ENCODE peak calls at places on chromosomes 6 and 20, in nine cellular contexts. One of them, this sample, is unnamed. For H3K4me1, the result is how much of the 10 kb centered on the place peaks cover.

GRCh38 chr6:11043552-11043960 is 549 bp downstream of the ELOVL2 start:
- DNase-seq in adrenal gland: peak
- DNase-seq in tibial artery: no peak
- DNase-seq in tibial nerve: no peak
- DNase-seq in endothelial cell of umbilical vein: no peak
- DNase-seq in fibroblast of lung: no peak
- DNase-seq in right lobe of liver: peak
- DNase-seq in CD8-positive, alpha-beta T cell: no peak
- DNase-seq in OCI-LY7: no peak
- DNase-seq in this sample: no peak

GRCh38 chr6:80001337-80001736 is 3.1 kb upstream of the TTK start:
- DNase-seq in tibial artery: no peak
- DNase-seq in right lobe of liver: no peak
- DNase-seq in fibroblast of lung: no peak
- DNase-seq in endothelial cell of umbilical vein: no peak
- DNase-seq in adrenal gland: no peak
- DNase-seq in OCI-LY7: no peak
- DNase-seq in tibial nerve: no peak
- DNase-seq in CD8-positive, alpha-beta T cell: no peak
- DNase-seq in this sample: no peak

GRCh38 chr20:34155864-34156263 is 43.8 kb upstream of the EIF2S2 start:
- DNase-seq in endothelial cell of umbilical vein: no peak
- DNase-seq in CD8-positive, alpha-beta T cell: no peak
- DNase-seq in tibial nerve: no peak
- DNase-seq in adrenal gland: no peak
- DNase-seq in tibial artery: no peak
- DNase-seq in OCI-LY7: no peak
- DNase-seq in fibroblast of lung: no peak
- DNase-seq in right lobe of liver: no peak
- DNase-seq in this sample: no peak

GRCh38 chr6:105305521-105305920 is 97.4 kb downstream of the PREP start:
- DNase-seq in OCI-LY7: no peak
- DNase-seq in CD8-positive, alpha-beta T cell: no peak
- DNase-seq in right lobe of liver: no peak
- DNase-seq in tibial nerve: no peak
- DNase-seq in adrenal gland: no peak
- DNase-seq in fibroblast of lung: no peak
- DNase-seq in tibial artery: no peak
- DNase-seq in endothelial cell of umbilical vein: no peak
- DNase-seq in this sample: no peak

GRCh38 chr20:10780901-10781300 is 107.1 kb upstream of the JAG1 start:
- DNase-seq in tibial artery: no peak
- DNase-seq in adrenal gland: no peak
- DNase-seq in CD8-positive, alpha-beta T cell: no peak
- DNase-seq in right lobe of liver: no peak
- DNase-seq in OCI-LY7: no peak
- DNase-seq in fibroblast of lung: no peak
- DNase-seq in tibial nerve: no peak
- DNase-seq in endothelial cell of umbilical vein: no peak
- DNase-seq in this sample: no peak

GRCh38 chr6:155078331-155078745 is 83.2 kb downstream of the TIAM2 start:
- DNase-seq in OCI-LY7: no peak
- DNase-seq in right lobe of liver: no peak
- DNase-seq in endothelial cell of umbilical vein: no peak
- DNase-seq in tibial artery: no peak
- DNase-seq in adrenal gland: peak
- DNase-seq in CD8-positive, alpha-beta T cell: no peak
- DNase-seq in fibroblast of lung: no peak
- DNase-seq in tibial nerve: peak
- DNase-seq in this sample: no peak

GRCh38 chr6:55726144-55726543 is 147.2 kb upstream of the HMGCLL1 start:
- DNase-seq in OCI-LY7: no peak
- DNase-seq in tibial artery: no peak
- DNase-seq in tibial nerve: no peak
- DNase-seq in adrenal gland: peak
- DNase-seq in right lobe of liver: no peak
- DNase-seq in CD8-positive, alpha-beta T cell: no peak
- DNase-seq in endothelial cell of umbilical vein: no peak
- DNase-seq in fibroblast of lung: no peak
- DNase-seq in this sample: no peak

GRCh38 chr6:69796081-69796626 is 656 bp downstream of the LMBRD1 start:
- DNase-seq in tibial nerve: peak
- DNase-seq in fibroblast of lung: peak
- DNase-seq in adrenal gland: peak
- DNase-seq in endothelial cell of umbilical vein: peak
- DNase-seq in OCI-LY7: peak
- DNase-seq in right lobe of liver: no peak
- DNase-seq in CD8-positive, alpha-beta T cell: peak
- DNase-seq in tibial artery: no peak
- DNase-seq in this sample: peak

GRCh38 chr6:138523347-138524210 is 24.3 kb upstream of the NHSL1 start:
- DNase-seq in tibial artery: no peak
- DNase-seq in adrenal gland: no peak
- DNase-seq in right lobe of liver: no peak
- DNase-seq in fibroblast of lung: no peak
- DNase-seq in endothelial cell of umbilical vein: peak
- DNase-seq in tibial nerve: no peak
- DNase-seq in OCI-LY7: no peak
- DNase-seq in CD8-positive, alpha-beta T cell: no peak
- DNase-seq in this sample: peak

GRCh38 chr20:53961527-53961926 is 108.9 kb downstream of the BCAS1 start:
- DNase-seq in adrenal gland: no peak
- DNase-seq in OCI-LY7: no peak
- DNase-seq in tibial nerve: no peak
- DNase-seq in right lobe of liver: no peak
- DNase-seq in CD8-positive, alpha-beta T cell: no peak
- DNase-seq in tibial artery: no peak
- DNase-seq in fibroblast of lung: no peak
- DNase-seq in endothelial cell of umbilical vein: peak
- DNase-seq in this sample: no peak

GRCh38 chr6:148968636-148969270 is 221.9 kb downstream of the UST start:
- DNase-seq in OCI-LY7: no peak
- DNase-seq in adrenal gland: no peak
- DNase-seq in right lobe of liver: no peak
- DNase-seq in endothelial cell of umbilical vein: no peak
- DNase-seq in tibial artery: no peak
- DNase-seq in CD8-positive, alpha-beta T cell: no peak
- DNase-seq in fibroblast of lung: peak
- DNase-seq in tibial nerve: no peak
- DNase-seq in this sample: no peak

DNA sequence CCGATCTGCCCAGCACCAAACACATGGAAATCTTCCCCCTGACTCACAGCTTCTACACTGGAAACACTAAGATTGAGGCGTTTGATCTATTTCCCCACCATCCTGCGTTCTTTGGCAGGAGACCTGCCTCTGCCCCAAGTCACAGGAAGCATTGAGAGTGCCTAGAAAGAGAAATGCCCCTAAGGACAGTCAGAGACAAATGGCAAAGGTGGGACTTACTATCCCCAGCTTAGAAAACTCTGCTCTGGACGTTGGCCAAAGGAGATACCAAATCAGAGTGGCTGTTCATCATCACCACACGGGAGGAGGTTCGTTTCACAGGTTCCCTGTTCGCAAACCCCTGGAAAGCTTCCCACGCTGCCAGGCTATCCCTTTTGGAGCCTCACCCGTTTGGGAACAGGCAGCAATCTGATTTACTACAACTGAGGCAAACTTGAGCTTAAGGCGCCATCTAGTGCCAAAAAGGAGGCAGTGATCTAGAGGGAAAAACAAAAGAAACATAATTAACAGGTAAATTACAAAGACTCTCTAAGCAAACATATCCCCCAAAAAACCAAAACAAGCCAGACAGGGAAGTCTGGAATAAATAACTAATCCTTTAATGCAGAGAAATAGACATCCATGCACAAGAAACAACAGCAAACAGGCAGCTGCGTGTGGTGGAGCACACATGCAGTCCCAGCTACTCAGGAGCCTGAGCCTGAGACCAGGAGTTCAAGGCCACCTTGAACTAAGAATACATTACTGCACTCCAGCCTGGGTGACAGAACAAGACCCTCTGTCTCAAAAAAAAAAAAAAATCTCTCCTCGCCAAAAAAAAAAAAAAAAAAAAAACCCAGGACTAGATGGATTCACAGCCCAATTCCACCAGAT is 48.4 kb upstream of the SRSF6 start:
- DNase-seq in OCI-LY7: peak
- DNase-seq in CD8-positive, alpha-beta T cell: no peak
- DNase-seq in tibial nerve: no peak
- DNase-seq in fibroblast of lung: peak
- DNase-seq in adrenal gland: no peak
- DNase-seq in right lobe of liver: no peak
- DNase-seq in tibial artery: no peak
- DNase-seq in endothelial cell of umbilical vein: peak
- DNase-seq in this sample: peak
- TF ChIP-seq CTCF in OCI-LY7: peak
- TF ChIP-seq CTCF in CD8-positive, alpha-beta T cell: peak
- TF ChIP-seq CTCF in tibial nerve: no peak
- TF ChIP-seq CTCF in fibroblast of lung: peak
- TF ChIP-seq CTCF in adrenal gland: peak
- TF ChIP-seq CTCF in right lobe of liver: peak
- TF ChIP-seq CTCF in tibial artery: no peak
- TF ChIP-seq CTCF in endothelial cell of umbilical vein: peak
- TF ChIP-seq CTCF in this sample: peak

DNA sequence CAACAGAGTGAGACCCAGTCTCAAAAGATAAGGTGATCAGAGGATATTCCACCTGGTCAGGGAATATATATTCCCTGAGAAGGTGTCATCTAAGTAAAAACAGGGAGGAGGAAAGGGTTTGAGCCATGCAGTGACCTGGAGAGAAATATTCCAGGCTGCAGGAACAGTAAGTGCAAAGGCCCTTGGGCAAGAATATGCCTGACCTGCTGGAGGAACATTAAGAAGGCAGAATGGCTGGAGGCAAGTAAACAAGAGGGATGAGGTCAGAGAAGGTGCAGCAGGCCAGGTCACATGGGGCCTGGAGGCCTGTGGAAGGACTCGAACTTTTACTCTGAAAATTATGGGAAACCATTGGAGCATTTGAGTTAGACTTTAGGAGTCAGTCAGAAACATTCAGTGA is 6.7 kb downstream of the DEF6 start:
- DNase-seq in OCI-LY7: no peak
- DNase-seq in tibial artery: no peak
- DNase-seq in tibial nerve: no peak
- DNase-seq in adrenal gland: no peak
- DNase-seq in endothelial cell of umbilical vein: no peak
- DNase-seq in right lobe of liver: no peak
- DNase-seq in CD8-positive, alpha-beta T cell: no peak
- DNase-seq in fibroblast of lung: no peak
- DNase-seq in this sample: no peak
- H3K4me1 ChIP-seq in OCI-LY7: under half
- H3K4me1 ChIP-seq in tibial artery: under half
- H3K4me1 ChIP-seq in tibial nerve: under half
- H3K4me1 ChIP-seq in adrenal gland: under half
- H3K4me1 ChIP-seq in endothelial cell of umbilical vein: under half
- H3K4me1 ChIP-seq in right lobe of liver: under half
- H3K4me1 ChIP-seq in CD8-positive, alpha-beta T cell: half or more
- H3K4me1 ChIP-seq in fibroblast of lung: under half
- H3K4me1 ChIP-seq in this sample: under half

GRCh38 chr6:33343953-33344611 is 26.5 kb upstream of the ZBTB22 start:
- DNase-seq in CD8-positive, alpha-beta T cell: peak
- DNase-seq in tibial nerve: no peak
- DNase-seq in OCI-LY7: peak
- DNase-seq in fibroblast of lung: no peak
- DNase-seq in right lobe of liver: no peak
- DNase-seq in tibial artery: no peak
- DNase-seq in endothelial cell of umbilical vein: no peak
- DNase-seq in adrenal gland: no peak
- DNase-seq in this sample: no peak

GRCh38 chr6:33339193-33339592 is 21.6 kb upstream of the ZBTB22 start:
- DNase-seq in adrenal gland: no peak
- DNase-seq in endothelial cell of umbilical vein: no peak
- DNase-seq in tibial artery: no peak
- DNase-seq in CD8-positive, alpha-beta T cell: no peak
- DNase-seq in right lobe of liver: no peak
- DNase-seq in tibial nerve: no peak
- DNase-seq in fibroblast of lung: no peak
- DNase-seq in OCI-LY7: no peak
- DNase-seq in this sample: no peak

GRCh38 chr6:33347816-33348215 is 30.3 kb upstream of the ZBTB22 start:
- DNase-seq in tibial artery: no peak
- DNase-seq in endothelial cell of umbilical vein: no peak
- DNase-seq in tibial nerve: no peak
- DNase-seq in fibroblast of lung: no peak
- DNase-seq in adrenal gland: no peak
- DNase-seq in OCI-LY7: no peak
- DNase-seq in CD8-positive, alpha-beta T cell: no peak
- DNase-seq in right lobe of liver: no peak
- DNase-seq in this sample: no peak

GRCh38 chr6:33344771-33345697 is 27.5 kb upstream of the ZBTB22 start:
- DNase-seq in tibial nerve: peak
- DNase-seq in tibial artery: peak
- DNase-seq in right lobe of liver: peak
- DNase-seq in endothelial cell of umbilical vein: peak
- DNase-seq in fibroblast of lung: peak
- DNase-seq in CD8-positive, alpha-beta T cell: peak
- DNase-seq in OCI-LY7: peak
- DNase-seq in adrenal gland: peak
- DNase-seq in this sample: peak
- H3K27ac ChIP-seq in tibial nerve: peak
- H3K27ac ChIP-seq in tibial artery: no peak
- H3K27ac ChIP-seq in right lobe of liver: no peak
- H3K27ac ChIP-seq in endothelial cell of umbilical vein: no peak
- H3K27ac ChIP-seq in fibroblast of lung: no peak
- H3K27ac ChIP-seq in CD8-positive, alpha-beta T cell: peak
- H3K27ac ChIP-seq in OCI-LY7: peak
- H3K27ac ChIP-seq in adrenal gland: no peak
- H3K27ac ChIP-seq in this sample: no peak

GRCh38 chr6:166483556-166484250 is 101.0 kb upstream of the MPC1 start:
- DNase-seq in fibroblast of lung: no peak
- DNase-seq in OCI-LY7: no peak
- DNase-seq in endothelial cell of umbilical vein: no peak
- DNase-seq in adrenal gland: no peak
- DNase-seq in right lobe of liver: peak
- DNase-seq in tibial artery: no peak
- DNase-seq in tibial nerve: no peak
- DNase-seq in CD8-positive, alpha-beta T cell: no peak
- DNase-seq in this sample: no peak

GRCh38 chr6:166487148-166487547 is 99.3 kb downstream of the RAMACL start:
- DNase-seq in OCI-LY7: no peak
- DNase-seq in right lobe of liver: no peak
- DNase-seq in endothelial cell of umbilical vein: no peak
- DNase-seq in CD8-positive, alpha-beta T cell: no peak
- DNase-seq in fibroblast of lung: no peak
- DNase-seq in tibial nerve: no peak
- DNase-seq in tibial artery: peak
- DNase-seq in adrenal gland: no peak
- DNase-seq in this sample: no peak

GRCh38 chr6:166484863-166485262 is 101.6 kb downstream of the RAMACL start:
- DNase-seq in adrenal gland: no peak
- DNase-seq in fibroblast of lung: no peak
- DNase-seq in CD8-positive, alpha-beta T cell: no peak
- DNase-seq in tibial nerve: no peak
- DNase-seq in right lobe of liver: peak
- DNase-seq in tibial artery: no peak
- DNase-seq in endothelial cell of umbilical vein: no peak
- DNase-seq in OCI-LY7: no peak
- DNase-seq in this sample: no peak

GRCh38 chr6:166486536-166486880 is 100.0 kb downstream of the RAMACL start:
- DNase-seq in tibial artery: no peak
- DNase-seq in CD8-positive, alpha-beta T cell: no peak
- DNase-seq in OCI-LY7: no peak
- DNase-seq in tibial nerve: no peak
- DNase-seq in right lobe of liver: no peak
- DNase-seq in fibroblast of lung: no peak
- DNase-seq in adrenal gland: no peak
- DNase-seq in endothelial cell of umbilical vein: no peak
- DNase-seq in this sample: no peak

GRCh38 chr6:166485651-166486535 is 100.6 kb downstream of the RAMACL start:
- DNase-seq in tibial nerve: no peak
- DNase-seq in fibroblast of lung: no peak
- DNase-seq in tibial artery: no peak
- DNase-seq in CD8-positive, alpha-beta T cell: no peak
- DNase-seq in endothelial cell of umbilical vein: no peak
- DNase-seq in OCI-LY7: no peak
- DNase-seq in adrenal gland: no peak
- DNase-seq in right lobe of liver: peak
- DNase-seq in this sample: no peak
- TF ChIP-seq CTCF in tibial nerve: no peak
- TF ChIP-seq CTCF in fibroblast of lung: no peak
- TF ChIP-seq CTCF in tibial artery: no peak
- TF ChIP-seq CTCF in CD8-positive, alpha-beta T cell: no peak
- TF ChIP-seq CTCF in endothelial cell of umbilical vein: no peak
- TF ChIP-seq CTCF in OCI-LY7: peak
- TF ChIP-seq CTCF in adrenal gland: no peak
- TF ChIP-seq CTCF in right lobe of liver: no peak
- TF ChIP-seq CTCF in this sample: peak